ENCODE peak calls at places on chromosomes 3 and 15, in eight cellular contexts. X is epithelial cell of esophagus, H is IMR-90, R is right lobe of liver, F is K562, A is upper lobe of right lung, V is brain microvascular endothelial cell, B is AG04449. D is an unnamed sample.

GRCh38 chr3:141280690-141281089 is 49.1 kb downstream of the PXYLP1 start:
- DNase-seq in B (no peak), F (no peak), R (no peak), X (peak), V (no peak), A (peak), H (no peak), D (no peak)

GRCh38 chr15:47551079-47551478 is 166.2 kb upstream of the SEMA6D start:
- DNase-seq in X (peak), V (no peak), B (no peak), H (no peak), F (no peak), R (no peak), A (no peak), D (no peak)

GRCh38 chr3:102329561-102329960 is 105.3 kb upstream of the ZPLD1 start:
- DNase-seq in F (no peak), X (no peak), B (no peak), A (no peak), H (no peak), R (no peak), V (no peak), D (no peak)

GRCh38 chr3:194952882-194953281 is 267.2 kb downstream of the FAM43A start:
- DNase-seq in B (no peak), A (no peak), V (no peak), X (no peak), F (no peak), R (no peak), H (no peak), D (no peak)

GRCh38 chr15:71627604-71628003 is 182.8 kb upstream of the NR2E3 start:
- DNase-seq in B (no peak), X (no peak), F (no peak), R (no peak), A (no peak), H (no peak), V (no peak), D (no peak)

GRCh38 chr3:58488962-58489361 is 2.9 kb upstream of the KCTD6 start:
- DNase-seq in H (no peak), A (no peak), R (no peak), F (no peak), B (no peak), X (no peak), V (no peak), D (no peak)

GRCh38 chr3:16728762-16729745 is 123.8 kb upstream of the DAZL start:
- DNase-seq in H (peak), X (peak), A (no peak), F (no peak), B (peak), R (no peak), V (peak), D (no peak)

GRCh38 chr3:108493862-108494261 is 16.5 kb downstream of the MYH15 start:
- DNase-seq in A (no peak), H (no peak), V (no peak), B (no peak), X (peak), F (no peak), R (no peak), D (no peak)

GRCh38 chr3:55904716-55905115 is 417.6 kb upstream of the WNT5A start:
- DNase-seq in X (no peak), R (no peak), V (no peak), H (no peak), F (no peak), A (no peak), B (no peak), D (no peak)

GRCh38 chr3:143119974-143120715 is 574 bp downstream of the CHST2 start:
- DNase-seq in H (no peak), F (peak), A (peak), B (no peak), V (peak), X (peak), R (peak), D (no peak)

GRCh38 chr3:16288664-16289063 is 23.7 kb downstream of the OXNAD1 start:
- DNase-seq in B (no peak), H (no peak), F (no peak), V (no peak), X (no peak), R (no peak), A (no peak), D (no peak)

GRCh38 chr15:60973637-60974415 is 255.3 kb downstream of the RORA start:
- DNase-seq in R (no peak), A (no peak), H (peak), V (peak), F (no peak), X (peak), B (peak), D (no peak)

GRCh38 chr3:182524711-182525401 is 268.4 kb upstream of the ATP11B start:
- DNase-seq in A (no peak), V (no peak), R (no peak), B (no peak), X (no peak), H (no peak), F (no peak), D (no peak)
- H3K4me3 ChIP-seq in A (no peak), V (no peak), R (no peak), B (no peak), X (no peak), H (no peak), F (no peak), D (no peak)

GRCh38 chr3:126083138-126083445 is 832 bp downstream of the SLC41A3 start:
- DNase-seq in R (no peak), A (no peak), H (no peak), X (peak), V (no peak), B (no peak), F (peak), D (no peak)
- H3K4me3 ChIP-seq in R (peak), A (peak), H (peak), X (peak), V (peak), B (peak), F (peak), D (peak)

DNA sequence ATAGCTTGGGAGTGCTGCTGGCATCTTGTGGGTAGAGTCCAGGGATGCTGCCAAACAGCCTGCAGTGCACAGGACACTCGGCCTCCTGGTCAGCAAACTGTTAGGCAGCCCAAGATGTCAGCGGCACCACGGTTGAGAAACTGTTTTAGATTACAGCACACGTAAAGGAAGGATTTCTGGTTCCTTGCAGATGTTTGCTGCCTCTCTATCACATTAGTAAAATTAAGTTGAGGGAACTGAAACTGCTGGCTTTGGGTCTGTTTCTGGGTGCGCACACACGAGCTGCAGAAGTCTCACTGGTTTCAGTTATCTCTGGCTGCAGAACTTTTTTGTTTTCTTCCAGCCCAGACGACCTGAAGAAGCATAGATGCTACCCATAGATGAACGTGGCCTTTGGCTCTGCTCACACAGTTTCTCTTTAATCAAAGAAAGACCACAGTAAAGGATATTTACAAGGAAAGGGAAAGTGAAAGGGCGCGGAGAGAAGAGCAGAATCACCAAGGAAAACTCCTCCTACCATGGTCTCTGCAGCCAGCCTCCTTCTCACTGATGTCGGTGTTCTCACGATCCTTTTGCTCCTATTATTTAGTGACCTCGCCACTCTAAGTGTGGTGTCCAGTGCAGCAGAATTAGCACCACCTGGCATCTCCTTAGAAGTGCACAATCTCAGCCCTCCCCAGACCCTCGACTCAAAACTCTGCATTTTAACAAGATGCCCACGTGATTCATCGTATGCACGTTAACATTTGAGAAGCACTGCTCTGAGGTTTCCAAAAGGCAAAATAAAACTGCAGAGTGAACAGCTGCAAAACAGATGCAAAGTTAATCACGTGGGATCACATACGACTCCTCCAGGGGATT is 50.6 kb upstream of the AKAP13 start:
- DNase-seq in V (peak), R (no peak), H (peak), A (no peak), B (no peak), X (no peak), F (no peak), D (no peak)
- H3K4me3 ChIP-seq in V (peak), R (peak), H (peak), A (peak), B (peak), X (no peak), F (no peak), D (peak)

GRCh38 chr15:57591237-57591821 is 375 bp upstream of the MYZAP start:
- DNase-seq in A (no peak), X (peak), V (no peak), R (no peak), B (no peak), F (no peak), H (no peak), D (no peak)
- H3K4me3 ChIP-seq in A (peak), X (peak), V (peak), R (peak), B (peak), F (peak), H (no peak), D (peak)

DNA sequence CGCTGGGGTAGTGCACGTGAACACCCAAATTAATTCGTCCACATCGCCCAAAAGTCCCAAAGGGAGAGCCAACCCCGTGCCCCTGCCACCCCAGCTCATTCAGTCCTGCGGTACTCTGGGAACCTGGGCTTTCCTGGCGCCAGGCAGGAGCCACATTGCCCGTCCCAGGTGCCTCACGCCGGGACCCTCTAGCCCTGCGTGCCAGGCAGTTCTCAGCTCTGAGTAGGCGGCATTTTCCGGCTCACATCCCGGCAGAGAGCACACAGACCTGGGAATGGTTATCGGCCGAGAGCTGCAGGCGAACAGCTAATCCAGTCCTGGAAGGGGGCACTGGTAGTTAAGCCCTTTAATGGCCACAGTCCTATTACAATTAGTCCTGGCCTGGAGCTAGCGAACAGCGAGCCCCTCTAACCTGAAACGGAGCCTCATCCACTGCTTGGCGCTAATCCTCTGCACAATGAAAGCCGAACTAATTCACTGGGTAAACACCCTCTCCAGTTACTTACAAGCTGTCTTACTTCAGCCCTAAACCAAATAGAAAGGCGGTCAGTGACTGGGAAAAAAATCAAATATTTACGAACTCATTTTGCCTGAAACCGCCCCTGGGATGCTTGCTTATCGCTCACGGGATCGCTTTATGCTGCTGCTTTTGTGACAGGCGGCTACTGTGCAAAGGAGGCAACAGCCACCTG is 254.6 kb upstream of the SOX14 start:
- DNase-seq in A (no peak), H (no peak), R (no peak), F (no peak), B (no peak), X (no peak), V (no peak), D (no peak)
- H3K4me3 ChIP-seq in A (no peak), H (no peak), R (no peak), F (no peak), B (no peak), X (no peak), V (no peak), D (no peak)

GRCh38 chr3:126358038-126358815 is 1.0 kb upstream of the KLF15 start:
- DNase-seq in F (no peak), X (no peak), V (no peak), A (peak), H (no peak), B (no peak), R (peak), D (no peak)
- H3K4me3 ChIP-seq in F (no peak), X (peak), V (peak), A (peak), H (no peak), B (no peak), R (peak), D (peak)